ENCODE peak calls at places on chromosomes 13 and 19, in eight cellular contexts. E, D, P, U, H, F, I and M are unnamed samples.

GRCh38 chr19:56170261-56170660 is 5.5 kb upstream of the GALP start:
- DNase-seq in I (no peak), F (no peak), D (peak), P (no peak), E (peak), U (no peak), H (no peak), M (no peak)

GRCh38 chr19:2341247-2341705 is 12.8 kb downstream of the SPPL2B start:
- DNase-seq in D (no peak), F (no peak), I (no peak), H (no peak), E (no peak), P (no peak), U (no peak), M (no peak)

GRCh38 chr13:76803831-76804230 is 82.4 kb downstream of the KCTD12 start:
- DNase-seq in E (no peak), F (no peak), D (no peak), I (no peak), U (no peak), P (no peak), H (no peak), M (no peak)

GRCh38 chr13:94704347-94705080 is 7.8 kb downstream of the SOX21 start:
- DNase-seq in U (no peak), I (no peak), P (no peak), E (no peak), D (no peak), F (no peak), H (no peak), M (no peak)

GRCh38 chr19:41554902-41555301 is 21.1 kb upstream of the CEACAM21 start:
- DNase-seq in F (no peak), I (no peak), H (peak), E (peak), D (no peak), U (no peak), P (no peak), M (no peak)

GRCh38 chr13:20359335-20359734 is 127.2 kb upstream of the GJB6 start:
- DNase-seq in I (no peak), D (peak), F (no peak), U (peak), E (peak), H (no peak), P (no peak), M (no peak)

GRCh38 chr19:45112111-45112827 is 19.3 kb downstream of the PPP1R37 start:
- DNase-seq in D (no peak), P (no peak), U (no peak), I (no peak), F (no peak), H (no peak), E (no peak), M (no peak)

GRCh38 chr13:110340812-110341444 is 33.8 kb downstream of the COL4A2 start:
- DNase-seq in E (peak), F (no peak), D (peak), U (no peak), H (peak), I (no peak), P (no peak), M (peak)

GRCh38 chr19:5354403-5354802 is 13.8 kb upstream of the PTPRS start:
- DNase-seq in D (no peak), U (no peak), I (no peak), H (no peak), P (no peak), E (no peak), F (no peak), M (no peak)

GRCh38 chr19:51020988-51021651 is 1.6 kb upstream of the KLK10 start:
- DNase-seq in U (no peak), H (no peak), E (peak), P (no peak), D (peak), F (no peak), I (no peak), M (no peak)

GRCh38 chr19:35451278-35452096 is 3.4 kb downstream of the FFAR2 start:
- DNase-seq in D (no peak), F (no peak), I (no peak), U (no peak), P (no peak), E (no peak), H (no peak), M (no peak)

GRCh38 chr19:16324384-16325160 is at the start of gene KLF2:
- DNase-seq in E (peak), F (peak), P (peak), D (peak), U (peak), I (peak), H (peak), M (peak)

GRCh38 chr13:113905018-113905417 is 41.1 kb upstream of the GAS6 start:
- DNase-seq in P (no peak), I (no peak), D (no peak), E (no peak), U (no peak), F (no peak), H (no peak), M (peak)

GRCh38 chr19:42076375-42076944 is 494 bp downstream of the ZNF574 start:
- DNase-seq in P (no peak), I (peak), F (peak), D (no peak), H (peak), U (no peak), E (no peak), M (no peak)

GRCh38 chr19:32691952-32692726 is 518 bp downstream of the NUDT19 start:
- DNase-seq in U (no peak), E (peak), P (peak), H (peak), D (peak), I (no peak), F (peak), M (no peak)

GRCh38 chr13:27481766-27482165 is 31.4 kb upstream of the MTIF3 start:
- DNase-seq in P (no peak), F (no peak), H (no peak), I (no peak), E (peak), D (no peak), U (no peak), M (no peak)

GRCh38 chr19:40612831-40613668 is 11.9 kb downstream of the LTBP4 start:
- DNase-seq in U (no peak), D (no peak), H (peak), E (peak), P (peak), I (no peak), F (peak), M (no peak)

GRCh38 chr13:99256283-99256682 is 1.9 kb downstream of the GPR18 start:
- DNase-seq in F (no peak), E (no peak), I (no peak), H (no peak), U (no peak), P (no peak), D (no peak), M (no peak)

GRCh38 chr19:33000910-33001309 is 28.9 kb downstream of the FAAP24 start:
- DNase-seq in D (no peak), U (no peak), I (no peak), P (no peak), E (no peak), H (no peak), F (no peak), M (no peak)

GRCh38 chr13:34462843-34463242 is 479.2 kb upstream of the NBEA start:
- DNase-seq in H (no peak), D (peak), E (peak), U (peak), F (no peak), I (no peak), P (no peak), M (no peak)

GRCh38 chr19:1576242-1577089 is 8.3 kb upstream of the MEX3D start:
- DNase-seq in F (no peak), P (no peak), H (no peak), U (no peak), E (no peak), D (no peak), I (no peak), M (no peak)

GRCh38 chr19:6452899-6453298 is 6.7 kb downstream of the SLC25A23 start:
- DNase-seq in F (no peak), U (no peak), D (no peak), I (no peak), H (no peak), E (no peak), P (no peak), M (no peak)

GRCh38 chr19:51689751-51690358 is 3.3 kb upstream of the SPACA6 start:
- DNase-seq in H (no peak), F (no peak), E (peak), D (no peak), U (no peak), P (no peak), I (no peak), M (no peak)

GRCh38 chr13:36357692-36358091 is 11.5 kb upstream of the SPART start:
- DNase-seq in I (no peak), U (no peak), P (no peak), F (no peak), H (no peak), D (no peak), E (no peak), M (no peak)

GRCh38 chr13:109974354-109974753 is 188.0 kb upstream of the IRS2 start:
- DNase-seq in F (no peak), I (no peak), U (no peak), P (no peak), D (no peak), E (no peak), H (no peak), M (no peak)

GRCh38 chr13:33140161-33140560 is 123.9 kb downstream of the KL start:
- DNase-seq in D (peak), P (no peak), H (no peak), I (no peak), U (no peak), E (no peak), F (no peak), M (no peak)

GRCh38 chr13:44048326-44048725 is 168.6 kb downstream of the LACC1 start:
- DNase-seq in E (no peak), U (no peak), P (no peak), I (no peak), D (no peak), H (no peak), F (no peak), M (no peak)